ENCODE peak calls at places on chromosomes 2 and 18, in six cellular contexts. I is AG09309, N is AG10803, F is activated B cell treated with CpG ODN at 0.5 μM for 24 hours, P is fibroblast of lung, R is AG09319. G is an unnamed sample.

GRCh38 chr18:44826418-44827259 is 146.0 kb downstream of the SETBP1 start:
- DNase-seq in I (peak), N (peak), F (no peak), P (peak), R (peak), G (peak)

GRCh38 chr2:12731701-12732280 is 15.1 kb downstream of the TRIB2 start:
- DNase-seq in I (no peak), N (no peak), F (no peak), P (no peak), R (no peak), G (no peak)

GRCh38 chr2:237199082-237199481 is 113.4 kb downstream of the COPS8 start:
- DNase-seq in I (no peak), N (peak), F (no peak), P (peak), R (no peak), G (no peak)

GRCh38 chr2:171515672-171516298 is 6.5 kb upstream of the CYBRD1 start:
- DNase-seq in I (no peak), N (peak), F (no peak), P (peak), R (peak), G (no peak)

GRCh38 chr2:165015052-165015642 is 59.8 kb upstream of the SLC38A11 start:
- DNase-seq in I (no peak), N (peak), F (no peak), P (peak), R (no peak), G (peak)

GRCh38 chr2:42342061-42342794 is 18.8 kb downstream of the COX7A2L start:
- DNase-seq in I (peak), N (peak), F (no peak), P (peak), R (peak), G (no peak)

GRCh38 chr2:95006661-95007060 is 18.8 kb upstream of the MAL start:
- DNase-seq in I (no peak), N (no peak), F (no peak), P (no peak), R (no peak), G (no peak)

GRCh38 chr2:134420256-134420655 is 166.4 kb downstream of the MGAT5 start:
- DNase-seq in I (no peak), N (no peak), F (no peak), P (no peak), R (no peak), G (no peak)

GRCh38 chr2:148136441-148136840 is 115.5 kb downstream of the MBD5 start:
- DNase-seq in I (no peak), N (no peak), F (no peak), P (no peak), R (no peak), G (no peak)

GRCh38 chr2:215882689-215883088 is 130.7 kb downstream of the MREG start:
- DNase-seq in I (no peak), N (no peak), F (no peak), P (peak), R (no peak), G (no peak)

GRCh38 chr2:42602218-42602936 is 33.9 kb downstream of the MTA3 start:
- DNase-seq in I (no peak), N (no peak), F (no peak), P (no peak), R (no peak), G (no peak)

GRCh38 chr2:140808816-140809215 is 1322.0 kb downstream of the LRP1B start:
- DNase-seq in I (no peak), N (no peak), F (no peak), P (no peak), R (no peak), G (no peak)

GRCh38 chr2:46351388-46352141 is 54.4 kb downstream of the EPAS1 start:
- DNase-seq in I (no peak), N (no peak), F (no peak), P (no peak), R (no peak), G (no peak)

GRCh38 chr2:113282747-113283533 is 4.2 kb upstream of the PAX8 start:
- DNase-seq in I (no peak), N (peak), F (no peak), P (peak), R (no peak), G (no peak)

GRCh38 chr2:224630659-224631550 is 45.7 kb upstream of the CUL3 start:
- DNase-seq in I (no peak), N (no peak), F (no peak), P (no peak), R (no peak), G (no peak)

GRCh38 chr2:224628416-224628815 is 43.3 kb upstream of the CUL3 start:
- DNase-seq in I (no peak), N (no peak), F (no peak), P (no peak), R (no peak), G (no peak)

DNA sequence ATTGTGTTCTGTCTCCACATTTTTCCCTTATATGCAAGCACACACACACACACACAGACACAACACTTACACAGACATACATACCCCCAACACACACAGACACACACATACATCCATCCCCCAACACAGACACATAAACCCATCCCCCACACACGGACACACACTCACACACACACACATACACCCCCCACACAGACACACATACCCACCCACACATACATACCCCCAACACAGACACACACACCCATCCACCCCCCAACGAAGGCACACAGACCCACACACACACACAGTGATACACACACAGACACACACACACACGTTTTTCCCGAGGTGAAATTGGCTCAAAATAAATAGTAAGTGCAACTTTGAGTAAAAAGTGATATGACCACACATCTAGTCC is 41.6 kb upstream of the CUL3 start:
- DNase-seq in I (no peak), N (no peak), F (no peak), P (no peak), R (no peak), G (no peak)
- TF ChIP-seq CTCF in I (no peak), N (no peak), F (no peak), P (no peak), R (no peak), G (no peak)

GRCh38 chr18:78296152-78296551 is 683.5 kb upstream of the SALL3 start:
- DNase-seq in I (no peak), N (no peak), F (no peak), P (no peak), R (no peak), G (no peak)

GRCh38 chr18:78297048-78297447 is 682.6 kb upstream of the SALL3 start:
- DNase-seq in I (no peak), N (no peak), F (no peak), P (no peak), R (no peak), G (no peak)

GRCh38 chr18:78293516-78293915 is 686.1 kb upstream of the SALL3 start:
- DNase-seq in I (no peak), N (no peak), F (no peak), P (no peak), R (no peak), G (no peak)

GRCh38 chr18:78293940-78294401 is 685.6 kb upstream of the SALL3 start:
- DNase-seq in I (no peak), N (no peak), F (no peak), P (no peak), R (no peak), G (no peak)

GRCh38 chr18:78295271-78295670 is 684.3 kb upstream of the SALL3 start:
- DNase-seq in I (no peak), N (no peak), F (no peak), P (no peak), R (no peak), G (no peak)
- TF ChIP-seq CTCF in I (no peak), N (no peak), F (no peak), P (no peak), R (no peak), G (no peak)

GRCh38 chr2:241102239-241102803 is at the start of gene MTERF4:
- DNase-seq in I (peak), N (peak), F (peak), P (peak), R (peak), G (peak)
- TF ChIP-seq CTCF in I (no peak), N (no peak), F (no peak), P (no peak), R (no peak), G (no peak)

GRCh38 chr2:29053680-29054400 is 20.5 kb downstream of the PCARE start:
- DNase-seq in I (no peak), N (no peak), F (no peak), P (no peak), R (no peak), G (no peak)
- TF ChIP-seq CTCF in I (no peak), N (no peak), F (no peak), P (no peak), R (no peak), G (no peak)

GRCh38 chr2:183091954-183092345 is 13.4 kb downstream of the DUSP19 start:
- DNase-seq in I (no peak), N (no peak), F (no peak), P (no peak), R (no peak), G (no peak)

GRCh38 chr2:183091318-183091953 is 12.9 kb downstream of the DUSP19 start:
- DNase-seq in I (no peak), N (no peak), F (no peak), P (no peak), R (no peak), G (no peak)

GRCh38 chr2:183089192-183089851 is 10.8 kb downstream of the DUSP19 start:
- DNase-seq in I (no peak), N (no peak), F (no peak), P (no peak), R (no peak), G (no peak)

GRCh38 chr2:183088061-183088460 is 9.5 kb downstream of the DUSP19 start:
- DNase-seq in I (no peak), N (no peak), F (no peak), P (no peak), R (no peak), G (no peak)

GRCh38 chr2:183093857-183094657 is 15.5 kb downstream of the DUSP19 start:
- DNase-seq in I (no peak), N (peak), F (no peak), P (peak), R (no peak), G (no peak)
- TF ChIP-seq CTCF in I (no peak), N (peak), F (no peak), P (no peak), R (peak), G (no peak)

DNA sequence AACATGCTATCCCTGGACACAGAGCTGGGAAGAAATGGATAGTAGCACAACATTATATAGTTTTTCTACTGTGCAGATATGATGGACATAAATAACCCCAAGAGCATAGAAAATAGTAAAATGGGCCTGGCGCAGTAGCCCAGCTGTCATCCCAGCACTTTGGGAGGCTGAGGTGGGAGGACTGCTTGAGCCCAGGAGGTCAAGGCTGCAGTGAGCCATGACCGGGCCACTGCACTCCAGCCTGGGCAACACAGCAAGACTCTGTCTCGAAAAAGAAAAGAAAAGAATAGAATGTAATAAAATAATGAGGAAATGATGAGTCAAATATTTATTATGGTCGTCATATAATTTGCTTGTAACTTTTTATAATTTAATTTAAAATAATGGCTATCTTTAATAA is 7.5 kb upstream of the GAREM2 start:
- DNase-seq in I (no peak), N (no peak), F (no peak), P (no peak), R (no peak), G (no peak)
- TF ChIP-seq CTCF in I (no peak), N (no peak), F (no peak), P (no peak), R (no peak), G (no peak)

G was measured in omental fat pad.